ENCODE peak calls at places on chromosomes 3 and 15, in five cellular contexts. Q is psoas muscle, M is heart left ventricle, L is body of pancreas, X is RWPE2. Z is an unnamed sample.

GRCh38 chr3:35718921-35719320 is 79.6 kb downstream of the ARPP21 start:
- DNase-seq in Q (no peak), M (no peak), L (no peak), X (no peak), Z (no peak)

GRCh38 chr3:183244219-183244618 is 8.8 kb upstream of the B3GNT5 start:
- DNase-seq in Q (peak; percentile 59), M (peak; percentile 56), L (no peak), X (no peak), Z (peak; percentile 56)

GRCh38 chr3:135736740-135737139 is 228.8 kb upstream of the PPP2R3A start:
- DNase-seq in Q (no peak), M (no peak), L (no peak), X (no peak), Z (peak; percentile 47)

GRCh38 chr3:66348696-66349095 is 127.9 kb downstream of the SLC25A26 start:
- DNase-seq in Q (no peak), M (no peak), L (no peak), X (no peak), Z (no peak)

GRCh38 chr3:110248666-110249065 is 823.0 kb upstream of the NECTIN3 start:
- DNase-seq in Q (no peak), M (no peak), L (no peak), X (no peak), Z (no peak)

GRCh38 chr3:193869221-193870201 is 266.4 kb upstream of the HES1 start:
- DNase-seq in Q (no peak), M (peak; percentile 57), L (no peak), X (peak; percentile 92), Z (no peak)

GRCh38 chr3:32583708-32584107 is 13.1 kb upstream of the DYNC1LI1 start:
- DNase-seq in Q (no peak), M (no peak), L (no peak), X (no peak), Z (no peak)

GRCh38 chr15:59622289-59622688 is 10.7 kb downstream of the GCNT3 start:
- DNase-seq in Q (no peak), M (no peak), L (peak; percentile 17), X (peak; percentile 86), Z (peak; percentile 80)

GRCh38 chr3:128508852-128509251 is 15.9 kb upstream of the GATA2 start:
- DNase-seq in Q (no peak), M (no peak), L (no peak), X (no peak), Z (no peak)

GRCh38 chr3:106913966-106914365 is 463.3 kb upstream of the CCDC54 start:
- DNase-seq in Q (no peak), M (no peak), L (no peak), X (no peak), Z (no peak)

GRCh38 chr3:32398531-32398930 is 6.9 kb downstream of the CMTM7 start:
- DNase-seq in Q (peak; percentile 63), M (peak; percentile 52), L (no peak), X (no peak), Z (no peak)

GRCh38 chr3:130963878-130964277 is 62.7 kb downstream of the ASTE1 start:
- DNase-seq in Q (no peak), M (no peak), L (no peak), X (no peak), Z (no peak)

GRCh38 chr3:42159706-42160472 is 68.7 kb downstream of the TRAK1 start:
- DNase-seq in Q (peak; percentile 50), M (peak; percentile 37), L (peak; percentile 60), X (peak; percentile 89), Z (peak; percentile 89)

GRCh38 chr3:191329654-191330308 is 545 bp downstream of the UTS2B start:
- DNase-seq in Q (peak; percentile 73), M (peak; percentile 58), L (peak; percentile 56), X (no peak), Z (peak; percentile 64)

GRCh38 chr15:76123031-76123430 is 63.2 kb downstream of the TMEM266 start:
- DNase-seq in Q (no peak), M (no peak), L (no peak), X (no peak), Z (no peak)

GRCh38 chr3:85790445-85791030 is 831.7 kb downstream of the CADM2 start:
- DNase-seq in Q (peak; percentile 27), M (no peak), L (peak; percentile 74), X (no peak), Z (no peak)

GRCh38 chr3:48039487-48040190 is 23.4 kb upstream of the MAP4 start:
- DNase-seq in Q (no peak), M (no peak), L (no peak), X (no peak), Z (no peak)

GRCh38 chr3:153783106-153783505 is 338.1 kb upstream of the ARHGEF26 start:
- DNase-seq in Q (no peak), M (no peak), L (no peak), X (no peak), Z (no peak)

GRCh38 chr15:66952756-66953522 is 112.5 kb upstream of the SMAD3 start:
- DNase-seq in Q (no peak), M (no peak), L (no peak), X (peak; percentile 33), Z (no peak)

GRCh38 chr15:92462771-92463170 is 69.1 kb downstream of the ST8SIA2 start:
- DNase-seq in Q (no peak), M (no peak), L (no peak), X (no peak), Z (no peak)

GRCh38 chr3:45781841-45782240 is 14.5 kb downstream of the SLC6A20 start:
- DNase-seq in Q (no peak), M (no peak), L (no peak), X (no peak), Z (peak; percentile 11)

GRCh38 chr3:43869491-43869890 is 178.8 kb downstream of the ABHD5 start:
- DNase-seq in Q (no peak), M (no peak), L (no peak), X (no peak), Z (no peak)

GRCh38 chr3:72738752-72739520 is 109.3 kb downstream of the SHQ1 start:
- DNase-seq in Q (peak; percentile 59), M (peak; percentile 36), L (peak; percentile 57), X (no peak), Z (peak; percentile 76)

GRCh38 chr3:32584660-32585059 is 14.0 kb upstream of the DYNC1LI1 start:
- DNase-seq in Q (no peak), M (peak; percentile 31), L (no peak), X (no peak), Z (no peak)

GRCh38 chr3:128341659-128342395 is 124.9 kb downstream of the DNAJB8 start:
- DNase-seq in Q (peak; percentile 49), M (no peak), L (no peak), X (no peak), Z (no peak)

GRCh38 chr3:160005004-160005403 is 16.4 kb downstream of the IL12A start:
- DNase-seq in Q (no peak), M (no peak), L (no peak), X (no peak), Z (no peak)

GRCh38 chr3:124810970-124811369 is 76.2 kb downstream of the ITGB5 start:
- DNase-seq in Q (no peak), M (no peak), L (no peak), X (no peak), Z (peak; percentile 45)

GRCh38 chr15:63908986-63909385 is 75.2 kb upstream of the HERC1 start:
- DNase-seq in Q (no peak), M (no peak), L (no peak), X (no peak), Z (no peak)

GRCh38 chr15:50353251-50353998 is 1.6 kb downstream of the GABPB1 start:
- DNase-seq in Q (no peak), M (no peak), L (no peak), X (no peak), Z (no peak)

GRCh38 chr3:176090727-176091126 is 1106.6 kb downstream of the TBL1XR1 start:
- DNase-seq in Q (no peak), M (no peak), L (no peak), X (no peak), Z (no peak)

GRCh38 chr3:156396851-156397250 is 158.1 kb downstream of the SSR3 start:
- DNase-seq in Q (no peak), M (no peak), L (no peak), X (no peak), Z (no peak)

GRCh38 chr3:138624518-138624917 is 15.9 kb downstream of the FAIM start:
- DNase-seq in Q (no peak), M (no peak), L (no peak), X (no peak), Z (no peak)

GRCh38 chr15:68576253-68577236 is 2.2 kb upstream of the CORO2B start:
- DNase-seq in Q (peak; percentile 39), M (no peak), L (no peak), X (no peak), Z (no peak)
- H3K27me3 ChIP-seq in Q (peaks cover 8% of the 10 kb centered on the region), M (no peaks in the 10 kb centered on the region), L (no peaks in the 10 kb centered on the region), X (no peaks in the 10 kb centered on the region), Z (peaks cover 22% of the 10 kb centered on the region)

DNA sequence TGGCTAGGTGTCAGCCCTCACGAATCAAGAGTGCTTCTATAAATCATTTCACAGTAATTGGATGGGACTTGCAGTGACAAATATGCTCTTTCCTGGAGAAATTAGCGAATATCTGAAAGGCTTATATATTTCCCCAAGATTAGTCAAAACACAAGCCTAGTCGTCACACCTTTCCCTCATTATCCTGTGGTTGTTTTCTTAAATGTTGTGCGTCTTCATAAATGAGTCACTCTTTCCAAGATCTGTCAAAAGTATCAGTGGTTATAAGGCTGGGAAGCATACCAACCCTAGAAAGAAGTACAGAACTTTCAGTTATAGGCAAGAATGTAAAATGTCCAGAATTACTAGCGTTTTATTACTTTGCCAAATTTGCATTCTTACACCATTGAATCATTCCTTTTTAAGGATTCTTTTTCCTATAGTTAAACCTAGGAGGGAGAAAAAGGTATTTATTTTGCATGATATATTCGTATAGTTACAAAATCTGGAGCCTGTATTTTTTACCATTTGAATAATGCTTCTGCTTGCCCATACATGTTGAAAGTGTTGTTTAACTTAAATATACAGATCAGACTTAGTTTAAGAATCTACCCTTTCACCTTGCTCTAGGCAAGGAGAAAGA is 33.6 kb downstream of the TMEM212 start:
- DNase-seq in Q (no peak), M (no peak), L (no peak), X (no peak), Z (no peak)
- H3K4me1 ChIP-seq in Q (no peaks in the 10 kb centered on the region), M (peaks cover 38% of the 10 kb centered on the region), L (peaks cover 18% of the 10 kb centered on the region), X (peaks cover 39% of the 10 kb centered on the region), Z (no peaks in the 10 kb centered on the region)

GRCh38 chr3:36792342-36792741 is 28.0 kb upstream of the DCLK3 start:
- DNase-seq in Q (no peak), M (no peak), L (no peak), X (no peak), Z (no peak)
- H3K27me3 ChIP-seq in Q (no peaks in the 10 kb centered on the region), M (no peaks in the 10 kb centered on the region), L (no peaks in the 10 kb centered on the region), X (no peaks in the 10 kb centered on the region), Z (no peaks in the 10 kb centered on the region)

DNA sequence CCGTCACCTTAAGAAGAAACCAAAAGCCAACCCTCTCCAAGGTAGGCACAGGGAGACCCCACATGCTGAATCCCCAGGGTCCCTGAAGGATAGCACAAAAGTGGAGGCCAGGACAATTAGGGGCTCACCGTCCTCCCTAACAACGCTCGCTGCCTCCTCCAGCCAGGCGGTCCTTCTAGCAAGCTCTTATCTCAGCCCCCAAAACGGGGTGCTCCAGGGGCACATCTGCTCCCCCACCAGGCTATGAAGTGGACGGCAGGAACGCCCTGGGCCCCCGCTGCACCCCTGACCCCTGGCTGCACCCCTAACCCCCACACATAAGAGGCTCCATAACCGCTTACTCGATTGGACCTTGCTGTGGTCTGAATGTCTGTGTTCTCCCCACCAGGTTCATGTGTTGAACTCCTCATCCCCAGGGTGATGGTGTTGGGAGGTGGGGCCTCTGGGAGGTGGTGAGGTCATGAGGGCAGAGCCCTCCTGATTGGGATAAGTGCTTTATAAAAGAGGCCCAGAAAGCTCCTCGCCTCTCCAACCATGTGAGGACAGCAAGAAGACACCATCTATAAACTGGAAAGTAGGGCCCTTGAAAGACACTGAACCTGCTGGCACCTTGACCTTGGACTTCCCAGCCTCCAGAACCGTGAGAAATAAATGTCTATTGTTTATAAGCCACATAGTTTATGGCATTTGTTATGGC is 153.3 kb downstream of the NUP210 start:
- DNase-seq in Q (peak; percentile 43), M (no peak), L (no peak), X (no peak), Z (no peak)
- H3K4me1 ChIP-seq in Q (peaks cover 5% of the 10 kb centered on the region), M (peaks cover 6% of the 10 kb centered on the region), L (no peaks in the 10 kb centered on the region), X (no peaks in the 10 kb centered on the region), Z (no peaks in the 10 kb centered on the region)